ENCODE peak calls at places on chromosomes 11 and 22, in nine cellular contexts. L is upper lobe of right lung, M is small intestine, Z is adrenal gland, R is HCT116, O is fibroblast of lung, E is tibial artery, B is Karpas-422, T is endodermal cell. V is an unnamed sample.
A peak's percentile ranks its signal among the peaks of the same experiment; 100 is the strongest.

GRCh38 chr11:113202431-113202830 is 112.0 kb upstream of the TTC12 start:
- DNase-seq in T (no peak), E (no peak), O (no peak), B (no peak), M (no peak), L (no peak), Z (no peak), R (no peak), V (no peak)

GRCh38 chr11:80958414-80958813 is 1517.6 kb upstream of the TENM4 start:
- DNase-seq in E (no peak), T (no peak), O (peak; percentile 97), B (no peak), M (no peak), L (no peak), Z (no peak), R (no peak), V (no peak)

GRCh38 chr22:44488354-44488753 is 9.7 kb downstream of the RTL6 start:
- DNase-seq in T (no peak), L (no peak), E (no peak), Z (no peak), O (no peak), M (no peak), B (no peak), R (no peak), V (no peak)

GRCh38 chr22:50542416-50542927 is 3.2 kb upstream of the KLHDC7B start:
- DNase-seq in E (no peak), Z (no peak), O (no peak), L (peak; percentile 73), T (no peak), B (peak; percentile 76), M (no peak), R (no peak), V (no peak)

GRCh38 chr11:87397250-87397649 is 359.5 kb downstream of the TMEM135 start:
- DNase-seq in O (no peak), R (no peak), E (no peak), Z (no peak), B (no peak), L (no peak), T (no peak), M (no peak), V (no peak)

GRCh38 chr22:29299136-29299900 is 7.1 kb upstream of the GAS2L1 start:
- DNase-seq in Z (no peak), T (no peak), L (no peak), M (no peak), B (no peak), R (no peak), E (no peak), O (no peak), V (no peak)

GRCh38 chr11:35134403-35135126 is 4.4 kb upstream of the CD44 start:
- DNase-seq in R (no peak), T (no peak), M (no peak), O (no peak), L (no peak), E (no peak), Z (no peak), B (no peak), V (no peak)

GRCh38 chr11:120172921-120173705 is 35.2 kb upstream of the TRIM29 start:
- DNase-seq in B (no peak), L (peak; percentile 28), O (no peak), T (no peak), M (no peak), Z (no peak), E (peak; percentile 24), R (no peak), V (no peak)

GRCh38 chr11:21511835-21512440 is 680.9 kb upstream of the ANO5 start:
- DNase-seq in L (peak; percentile 72), O (no peak), Z (peak; percentile 60), T (peak; percentile 96), E (no peak), B (peak; percentile 93), R (peak; percentile 3), M (peak; percentile 56), V (peak; percentile 66)

GRCh38 chr22:40642316-40642715 is 5.8 kb upstream of the MRTFA start:
- DNase-seq in L (peak; percentile 16), Z (no peak), M (no peak), E (no peak), R (no peak), O (no peak), B (no peak), T (no peak), V (no peak)

GRCh38 chr11:44308256-44308922 is 1.6 kb downstream of the ALX4 start:
- DNase-seq in M (no peak), B (no peak), T (peak; percentile 63), L (no peak), E (no peak), O (no peak), R (no peak), Z (no peak), V (no peak)

GRCh38 chr11:3359092-3359824 is 19.7 kb downstream of the ZNF195 start:
- DNase-seq in L (no peak), R (no peak), M (no peak), O (peak; percentile 12), T (no peak), E (no peak), Z (no peak), B (no peak), V (no peak)
- H3K9me3 ChIP-seq in L (peaks cover 73% of the 10 kb centered on the region), R (peaks cover 80% of the 10 kb centered on the region), M (peaks cover 5% of the 10 kb centered on the region), O (peaks cover 8% of the 10 kb centered on the region), T (peaks cover 87% of the 10 kb centered on the region), E (peaks cover 73% of the 10 kb centered on the region), Z (peaks cover 8% of the 10 kb centered on the region), B (peaks cover 60% of the 10 kb centered on the region), V (peaks cover 14% of the 10 kb centered on the region)

GRCh38 chr11:70948855-70949551 is 303.4 kb downstream of the SHANK2 start:
- DNase-seq in E (no peak), T (no peak), Z (no peak), M (peak; percentile 29), L (no peak), B (peak; percentile 46), R (no peak), O (no peak), V (no peak)

GRCh38 chr11:70944636-70945035 is 307.7 kb downstream of the SHANK2 start:
- DNase-seq in M (no peak), T (no peak), O (no peak), R (no peak), B (peak; percentile 43), Z (no peak), L (no peak), E (no peak), V (no peak)

GRCh38 chr11:70951139-70951804 is 301.1 kb downstream of the SHANK2 start:
- DNase-seq in R (no peak), M (no peak), T (no peak), Z (no peak), E (no peak), B (no peak), L (no peak), O (no peak), V (no peak)

GRCh38 chr11:70952171-70952570 is 300.2 kb downstream of the SHANK2 start:
- DNase-seq in T (no peak), M (no peak), E (no peak), R (no peak), Z (no peak), L (no peak), O (no peak), B (no peak), V (no peak)

GRCh38 chr11:70948416-70948815 is 304.0 kb downstream of the SHANK2 start:
- DNase-seq in T (no peak), B (no peak), O (no peak), Z (no peak), E (no peak), R (no peak), M (no peak), L (no peak), V (no peak)
- H3K9me3 ChIP-seq in T (peaks cover 9% of the 10 kb centered on the region), B (no peaks in the 10 kb centered on the region), O (no peaks in the 10 kb centered on the region), Z (no peaks in the 10 kb centered on the region), E (peaks cover 6% of the 10 kb centered on the region), R (peaks cover 11% of the 10 kb centered on the region), M (no peaks in the 10 kb centered on the region), L (no peaks in the 10 kb centered on the region), V (no peaks in the 10 kb centered on the region)

DNA sequence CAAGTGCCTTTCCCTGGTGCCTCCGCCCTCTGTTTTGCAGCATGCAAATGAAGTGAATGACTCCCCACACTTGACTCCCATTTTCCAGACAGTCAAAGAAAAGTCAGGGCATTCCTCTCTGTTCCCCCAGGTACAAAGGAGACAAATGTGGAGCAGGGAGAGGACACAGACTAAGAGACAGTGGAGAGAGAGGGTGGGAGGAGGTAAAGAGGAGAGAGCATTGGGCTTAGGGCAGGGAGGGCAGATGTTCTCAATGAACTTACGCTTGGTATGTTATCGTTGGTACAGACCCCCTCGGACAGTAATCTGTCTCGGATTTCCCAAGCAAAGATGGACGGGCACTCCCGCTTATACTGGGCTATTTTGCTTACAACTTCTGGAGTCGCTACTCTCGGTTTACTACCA is 9.8 kb downstream of the PAX6 start:
- DNase-seq in T (no peak), R (no peak), Z (no peak), L (no peak), O (no peak), M (no peak), E (no peak), B (no peak), V (no peak)
- H3K9me3 ChIP-seq in T (no peaks in the 10 kb centered on the region), R (no peaks in the 10 kb centered on the region), Z (no peaks in the 10 kb centered on the region), L (no peaks in the 10 kb centered on the region), O (no peaks in the 10 kb centered on the region), M (no peaks in the 10 kb centered on the region), E (no peaks in the 10 kb centered on the region), B (no peaks in the 10 kb centered on the region), V (no peaks in the 10 kb centered on the region)

GRCh38 chr11:124075492-124075840 is 34.3 kb upstream of the OR10G7 start:
- DNase-seq in L (no peak), R (no peak), Z (no peak), T (no peak), B (no peak), O (no peak), M (no peak), E (no peak), V (no peak)
- H3K9me3 ChIP-seq in L (no peaks in the 10 kb centered on the region), R (no peaks in the 10 kb centered on the region), Z (no peaks in the 10 kb centered on the region), T (no peaks in the 10 kb centered on the region), B (no peaks in the 10 kb centered on the region), O (no peaks in the 10 kb centered on the region), M (no peaks in the 10 kb centered on the region), E (no peaks in the 10 kb centered on the region), V (no peaks in the 10 kb centered on the region)

GRCh38 chr11:119109843-119110242 is 2.7 kb downstream of the C2CD2L start:
- DNase-seq in M (no peak), T (no peak), Z (no peak), B (peak; percentile 5), E (no peak), O (no peak), L (no peak), R (no peak), V (no peak)
- H3K9me3 ChIP-seq in M (no peaks in the 10 kb centered on the region), T (no peaks in the 10 kb centered on the region), Z (no peaks in the 10 kb centered on the region), B (no peaks in the 10 kb centered on the region), E (no peaks in the 10 kb centered on the region), O (no peaks in the 10 kb centered on the region), L (no peaks in the 10 kb centered on the region), R (no peaks in the 10 kb centered on the region), V (no peaks in the 10 kb centered on the region)

DNA sequence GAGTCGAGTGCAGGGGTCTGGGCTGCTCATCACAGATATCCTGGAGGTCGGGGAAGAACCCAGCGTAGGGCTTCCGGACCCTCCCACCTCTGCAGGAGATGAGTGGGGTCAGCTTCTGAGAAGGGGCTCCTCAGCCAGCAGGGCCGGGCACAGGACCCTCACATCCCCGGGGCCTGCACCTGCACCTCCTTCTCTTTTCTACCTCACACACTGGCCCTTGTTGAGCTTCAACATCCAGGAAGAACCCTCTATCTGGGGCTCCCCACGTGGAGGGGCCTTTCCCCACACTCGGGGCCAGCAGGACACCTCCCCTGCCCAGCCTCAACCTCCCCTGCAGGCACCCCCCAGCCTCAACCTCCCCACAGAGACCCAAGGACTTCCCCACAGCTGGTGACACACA is 299.4 kb downstream of the CTTN start:
- DNase-seq in Z (no peak), B (no peak), L (no peak), O (no peak), E (no peak), M (no peak), T (no peak), R (no peak), V (no peak)
- H3K9me3 ChIP-seq in Z (no peaks in the 10 kb centered on the region), B (no peaks in the 10 kb centered on the region), L (no peaks in the 10 kb centered on the region), O (no peaks in the 10 kb centered on the region), E (no peaks in the 10 kb centered on the region), M (no peaks in the 10 kb centered on the region), T (no peaks in the 10 kb centered on the region), R (no peaks in the 10 kb centered on the region), V (no peaks in the 10 kb centered on the region)